ENCODE peak calls at places on chromosome 9, in five cellular contexts. K is NCI-H1930; P is ecto neural progenitor cell; A is stimulated activated CD8-positive, alpha-beta memory T cell treated with anti-CD3 and anti-CD28 coated beads, Interleukin-7, amount 100 ng/mL, for 4 hours; L is T47D. V is an unnamed sample.

GRCh38 chr9:129834489-129835127 is 467 bp downstream of the C9orf78 start:
- DNase-seq in P (no peak), A (no peak), L (no peak), K (no peak), V (no peak)

GRCh38 chr9:137055385-137056364 is 1.8 kb upstream of the ENTPD2 start:
- DNase-seq in K (no peak), P (peak; percentile 55), A (no peak), L (no peak), V (no peak)

GRCh38 chr9:35333551-35333950 is 156.4 kb upstream of the RUSC2 start:
- DNase-seq in P (no peak), L (no peak), K (no peak), A (no peak), V (no peak)

GRCh38 chr9:124260769-124261603 is 3.2 kb downstream of the NEK6 start:
- DNase-seq in A (no peak), L (no peak), K (no peak), P (no peak), V (peak; percentile 91)

GRCh38 chr9:121906074-121906520 is 187.0 kb downstream of the TTLL11 start:
- DNase-seq in K (no peak), A (no peak), P (no peak), L (no peak), V (no peak)

GRCh38 chr9:131854906-131855504 is 115.1 kb upstream of the RAPGEF1 start:
- DNase-seq in P (no peak), K (no peak), L (no peak), A (no peak), V (no peak)

GRCh38 chr9:21803674-21804048 is 1.2 kb downstream of the MTAP start:
- DNase-seq in A (no peak), L (no peak), K (no peak), P (no peak), V (no peak)

GRCh38 chr9:32706004-32706749 is 70.7 kb upstream of the TAF1L start:
- DNase-seq in L (no peak), P (no peak), A (no peak), K (no peak), V (no peak)

GRCh38 chr9:419571-420156 is 205.0 kb downstream of the DOCK8 start:
- DNase-seq in L (no peak), K (no peak), P (no peak), A (no peak), V (no peak)

GRCh38 chr9:127838375-127839078 is 15.9 kb downstream of the ENG start:
- DNase-seq in A (no peak), P (no peak), L (no peak), K (no peak), V (no peak)

GRCh38 chr9:101369286-101369685 is 15.5 kb downstream of the BAAT start:
- DNase-seq in L (no peak), P (no peak), K (no peak), A (no peak), V (no peak)

V was measured in SIG-M5.